ENCODE peak calls at places on chromosomes 5 and 9, in ten cellular contexts. X is astrocyte, V is gastrocnemius medialis, S is hepatocyte, G is adrenal gland, K is right lobe of liver, O is neural progenitor cell, E is HepG2, H is transverse colon, Z is fibroblast of lung. F is an unnamed sample.

GRCh38 chr9:124673063-124673462 is 98.0 kb downstream of the NR6A1 start:
- DNase-seq in E (no peak), H (no peak), G (no peak), S (no peak), X (no peak), O (no peak), K (no peak), Z (peak; percentile 31), V (no peak), F (no peak)

GRCh38 chr9:34625087-34625486 is 3.8 kb downstream of the ARID3C start:
- DNase-seq in H (no peak), S (no peak), K (no peak), G (no peak), V (no peak), X (no peak), Z (no peak), O (no peak), E (no peak), F (no peak)

GRCh38 chr5:593511-593910 is 18.6 kb upstream of the CEP72 start:
- DNase-seq in H (no peak), Z (no peak), X (no peak), K (no peak), V (no peak), G (peak; percentile 13), S (no peak), O (no peak), E (no peak), F (no peak)

GRCh38 chr5:179854356-179854755 is 4.3 kb downstream of the MRNIP start:
- DNase-seq in X (no peak), H (no peak), O (no peak), E (no peak), G (no peak), V (no peak), Z (no peak), S (no peak), K (no peak), F (no peak)

GRCh38 chr5:154215931-154216330 is 25.4 kb downstream of the GALNT10 start:
- DNase-seq in K (no peak), E (no peak), G (no peak), S (no peak), H (no peak), X (no peak), Z (no peak), V (no peak), O (no peak), F (no peak)

GRCh38 chr5:151047814-151048425 is 27.5 kb downstream of the GPX3 start:
- DNase-seq in V (no peak), E (peak; percentile 30), K (no peak), O (peak; percentile 56), X (no peak), S (no peak), Z (no peak), G (no peak), H (no peak), F (no peak)

GRCh38 chr5:50476549-50476948 is 35.5 kb upstream of the EMB start:
- DNase-seq in V (no peak), H (no peak), S (no peak), E (no peak), K (no peak), X (no peak), O (no peak), G (no peak), Z (no peak), F (no peak)

GRCh38 chr5:65828022-65828421 is 98.4 kb upstream of the ERBIN start:
- DNase-seq in Z (no peak), H (no peak), V (no peak), S (no peak), G (no peak), O (no peak), E (no peak), K (no peak), X (no peak), F (no peak)

GRCh38 chr5:8700691-8701090 is 831.7 kb downstream of the MTRR start:
- DNase-seq in G (no peak), Z (no peak), O (no peak), E (no peak), H (no peak), X (no peak), K (no peak), S (no peak), V (no peak), F (no peak)

GRCh38 chr5:8695902-8696301 is 827.0 kb downstream of the MTRR start:
- DNase-seq in O (no peak), K (no peak), Z (no peak), E (no peak), V (no peak), X (no peak), G (no peak), H (no peak), S (no peak), F (no peak)

DNA sequence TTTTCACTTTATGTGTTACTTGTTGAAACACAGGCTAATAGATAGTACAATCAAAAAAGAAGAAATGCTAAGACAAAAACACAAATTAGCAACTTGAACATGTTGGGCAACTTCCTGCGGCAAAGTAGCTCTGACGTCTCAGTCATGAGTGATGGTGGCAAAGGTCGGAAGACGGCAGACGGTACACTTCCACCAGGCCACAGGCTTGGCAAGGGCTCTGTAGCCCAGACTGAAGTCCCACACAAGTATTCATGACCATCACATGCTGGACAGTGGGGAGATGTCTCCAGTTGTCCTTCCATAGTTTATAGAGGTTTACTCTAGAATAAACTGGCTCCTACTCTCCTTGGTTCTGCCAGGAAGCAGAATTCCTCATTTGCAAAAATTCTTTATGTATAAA is 831.3 kb downstream of the MTRR start:
- DNase-seq in X (no peak), K (no peak), V (no peak), G (no peak), O (no peak), E (no peak), S (no peak), H (peak; percentile 18), Z (no peak), F (no peak)
- H3K4me3 ChIP-seq in X (no peak overlapping the region), K (no peak overlapping the region), V (no peak overlapping the region), G (no peak overlapping the region), O (no peak overlapping the region), E (no peak overlapping the region), S (no peak overlapping the region), H (no peak overlapping the region), Z (no peak overlapping the region), F (no peak overlapping the region)

GRCh38 chr9:84785766-84786547 is 116.4 kb downstream of the NTRK2 start:
- DNase-seq in V (no peak), E (no peak), H (no peak), S (no peak), K (no peak), G (no peak), O (no peak), X (no peak), Z (no peak), F (no peak)

GRCh38 chr9:84788803-84789462 is 119.4 kb downstream of the NTRK2 start:
- DNase-seq in S (no peak), X (no peak), G (no peak), O (no peak), Z (no peak), H (no peak), V (no peak), E (no peak), K (peak; percentile 49), F (no peak)

GRCh38 chr9:84791608-84792007 is 122.1 kb downstream of the NTRK2 start:
- DNase-seq in X (no peak), V (no peak), K (no peak), G (no peak), H (no peak), O (no peak), E (no peak), S (no peak), Z (peak; percentile 8), F (no peak)

GRCh38 chr9:84793251-84793650 is 123.7 kb downstream of the NTRK2 start:
- DNase-seq in S (no peak), H (no peak), K (no peak), Z (peak; percentile 64), G (no peak), E (no peak), V (no peak), X (peak; percentile 49), O (no peak), F (no peak)

DNA sequence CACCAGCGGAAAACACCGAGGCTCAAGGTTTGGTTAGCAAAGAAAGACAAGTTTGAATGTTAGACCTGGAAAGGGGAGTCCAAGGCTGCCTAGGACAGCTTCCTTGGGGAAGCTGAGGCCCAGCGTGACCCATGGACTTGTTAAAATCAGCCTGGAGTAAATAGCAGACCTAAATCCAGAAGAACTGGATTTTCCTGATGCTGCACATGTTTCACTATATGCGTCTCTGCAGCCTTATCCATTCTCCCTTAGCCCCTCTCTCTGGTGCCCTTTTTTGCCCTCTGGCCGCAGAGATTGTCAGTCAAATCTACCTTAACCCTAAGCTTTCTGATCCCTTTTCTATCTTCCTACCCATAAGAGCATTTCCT is 119.9 kb downstream of the NTRK2 start:
- DNase-seq in O (no peak), S (no peak), E (no peak), H (no peak), V (no peak), G (no peak), Z (no peak), K (no peak), X (no peak), F (no peak)
- H3K27ac ChIP-seq in O (no peak overlapping the region), S (no peak overlapping the region), E (no peak overlapping the region), H (no peak overlapping the region), V (no peak overlapping the region), G (no peak overlapping the region), Z (no peak overlapping the region), K (no peak overlapping the region), X (no peak overlapping the region), F (no peak overlapping the region)

GRCh38 chr5:142191776-142192175 is 83.2 kb downstream of the NDFIP1 start:
- DNase-seq in O (no peak), H (no peak), E (no peak), K (no peak), S (no peak), V (no peak), G (no peak), X (no peak), Z (no peak), F (no peak)
- H3K36me3 ChIP-seq in O (no peaks in the 10 kb centered on the region), H (no peaks in the 10 kb centered on the region), E (no peaks in the 10 kb centered on the region), K (no peaks in the 10 kb centered on the region), S (no peaks in the 10 kb centered on the region), V (no peaks in the 10 kb centered on the region), G (no peaks in the 10 kb centered on the region), X (no peaks in the 10 kb centered on the region), Z (no peaks in the 10 kb centered on the region), F (no peaks in the 10 kb centered on the region)

GRCh38 chr5:131209175-131209505 is 38.4 kb downstream of the LYRM7 start:
- DNase-seq in O (no peak), S (no peak), H (no peak), K (no peak), Z (no peak), X (no peak), V (no peak), E (no peak), G (no peak), F (no peak)

GRCh38 chr5:131214828-131215227 is 44.1 kb downstream of the LYRM7 start:
- DNase-seq in X (no peak), S (no peak), G (no peak), H (no peak), O (no peak), K (no peak), E (no peak), V (no peak), Z (no peak), F (no peak)

GRCh38 chr5:131209506-131210191 is 38.9 kb downstream of the LYRM7 start:
- DNase-seq in S (no peak), K (no peak), E (no peak), V (no peak), O (peak; percentile 74), Z (no peak), X (no peak), G (no peak), H (no peak), F (no peak)

GRCh38 chr5:131211669-131212068 is 40.9 kb downstream of the LYRM7 start:
- DNase-seq in O (no peak), V (no peak), K (no peak), G (no peak), E (no peak), H (no peak), S (no peak), Z (no peak), X (no peak), F (no peak)

DNA sequence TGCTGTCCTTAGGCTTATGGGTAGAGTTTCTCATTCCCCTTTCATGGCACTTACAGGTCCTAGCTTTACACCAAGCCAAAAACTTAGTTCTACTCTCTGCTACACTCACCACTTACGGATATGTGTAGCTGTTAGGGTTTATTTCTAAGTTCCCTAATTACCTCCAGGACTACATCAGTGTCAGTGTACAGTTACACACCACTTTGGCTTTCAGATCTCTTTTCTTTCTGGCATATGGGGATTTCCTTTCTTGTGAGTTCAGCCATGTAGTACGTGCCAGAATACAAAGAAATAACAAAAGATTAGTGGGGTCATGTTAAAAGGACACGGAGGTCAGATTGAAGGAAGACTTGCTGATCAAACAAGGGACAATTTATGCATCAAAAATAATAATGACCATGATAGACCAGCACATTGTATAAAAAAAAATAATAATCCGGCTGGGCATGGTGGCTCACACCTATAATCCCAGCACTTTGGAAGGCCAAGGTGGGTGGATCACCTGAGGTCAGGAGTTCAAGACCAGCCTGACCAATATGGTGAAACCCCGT is 41.8 kb downstream of the LYRM7 start:
- DNase-seq in S (no peak), E (no peak), O (no peak), K (no peak), H (no peak), X (no peak), V (no peak), Z (no peak), G (no peak), F (no peak)
- H3K4me3 ChIP-seq in S (no peak overlapping the region), E (no peak overlapping the region), O (no peak overlapping the region), K (no peak overlapping the region), H (no peak overlapping the region), X (no peak overlapping the region), V (no peak overlapping the region), Z (no peak overlapping the region), G (no peak overlapping the region), F (no peak overlapping the region)

F was measured in thoracic aorta.